ENCODE peak calls at places on chromosomes 2 and 18, in six cellular contexts. M is K562, I is HCT116, W is GM12878, J is SK-N-SH, H is HepG2. T is an unnamed sample.

GRCh38 chr2:162242586-162243304 is 500 bp downstream of the FAP start:
- DNase-seq in M (no peak), I (no peak), W (no peak), J (no peak), H (no peak), T (no peak)

GRCh38 chr2:19576411-19576810 is 218.0 kb upstream of the OSR1 start:
- DNase-seq in M (no peak), I (no peak), W (no peak), J (no peak), H (no peak), T (no peak)

GRCh38 chr2:207868855-207869596 is 99.3 kb upstream of the FZD5 start:
- DNase-seq in M (no peak), I (no peak), W (no peak), J (no peak), H (no peak), T (no peak)

GRCh38 chr18:55582325-55582724 is 5.7 kb downstream of the TCF4 start:
- DNase-seq in M (no peak), I (no peak), W (no peak), J (no peak), H (no peak), T (peak)

GRCh38 chr2:9430316-9431293 is 7.2 kb downstream of the CPSF3 start:
- DNase-seq in M (no peak), I (no peak), W (no peak), J (no peak), H (no peak), T (no peak)

GRCh38 chr2:71393216-71393615 is 60.1 kb upstream of the DYSF start:
- DNase-seq in M (no peak), I (no peak), W (no peak), J (no peak), H (no peak), T (no peak)

GRCh38 chr2:188085421-188085820 is 206.3 kb upstream of the GULP1 start:
- DNase-seq in M (no peak), I (no peak), W (no peak), J (no peak), H (no peak), T (no peak)

GRCh38 chr2:20599861-20600461 is 50.9 kb downstream of the HS1BP3 start:
- DNase-seq in M (no peak), I (no peak), W (no peak), J (no peak), H (no peak), T (no peak)

GRCh38 chr2:85251070-85251616 is 76.6 kb downstream of the TGOLN2 start:
- DNase-seq in M (no peak), I (no peak), W (no peak), J (no peak), H (no peak), T (no peak)

DNA sequence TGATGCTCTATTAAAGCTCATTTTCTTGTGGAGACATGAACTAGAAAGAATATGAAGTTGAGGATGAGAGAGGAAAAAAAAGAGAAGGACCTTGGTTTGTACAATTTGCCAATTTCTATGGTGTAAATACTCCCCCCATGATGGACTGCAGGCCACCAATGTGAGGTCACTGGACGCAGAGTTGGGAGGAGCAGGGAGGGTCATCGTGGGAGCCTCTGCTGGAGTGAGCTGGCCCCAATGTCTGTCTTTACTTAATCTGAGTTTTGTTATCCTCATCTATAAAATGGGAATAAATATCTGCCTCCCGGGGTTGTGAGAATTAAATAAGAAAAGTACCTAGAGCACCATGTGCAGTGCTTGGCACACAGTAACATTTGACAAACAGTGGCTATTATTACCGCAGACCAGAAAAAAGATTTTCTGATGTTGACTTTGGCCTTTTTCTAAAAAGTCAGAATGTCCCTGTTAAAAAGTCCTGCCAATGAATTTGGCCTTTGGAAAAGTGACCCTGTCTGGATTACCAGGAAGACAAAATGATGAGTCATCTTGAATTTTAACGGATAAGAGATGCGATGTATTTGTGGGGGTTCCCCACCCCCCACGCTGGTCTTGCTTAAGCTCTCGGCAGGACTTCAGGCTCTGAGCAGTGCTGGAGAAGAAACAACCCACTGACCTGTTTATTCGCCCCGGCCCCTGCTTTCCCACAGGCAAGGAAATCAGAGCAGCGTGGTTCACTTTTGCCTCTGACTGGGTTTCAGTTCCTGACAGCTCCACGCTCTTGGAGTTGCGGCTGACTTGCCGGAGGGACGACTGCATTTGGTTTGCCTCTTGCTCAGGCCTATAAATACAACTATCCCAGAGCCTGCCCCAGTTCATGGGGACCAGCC is 50.3 kb upstream of the FOSL2 start:
- DNase-seq in M (peak), I (no peak), W (no peak), J (no peak), H (peak), T (no peak)
- TF ChIP-seq YY1 in M (no peak), I (no peak), W (no peak), J (no peak), H (no peak), T (no peak)

GRCh38 chr2:122300758-122301157 is 545.3 kb downstream of the TSN start:
- DNase-seq in M (peak), I (no peak), W (no peak), J (no peak), H (no peak), T (no peak)
- TF ChIP-seq CTCF in M (peak), I (no peak), W (peak), J (no peak), H (peak), T (no peak)

GRCh38 chr2:22795467-22795866 is 589.5 kb upstream of the KLHL29 start:
- DNase-seq in M (no peak), I (no peak), W (no peak), J (no peak), H (no peak), T (no peak)
- TF ChIP-seq YY1 in M (no peak), I (no peak), W (no peak), J (no peak), H (no peak), T (no peak)

GRCh38 chr2:201779996-201780673 is 598 bp downstream of the ALS2 start:
- DNase-seq in M (peak), I (no peak), W (no peak), J (no peak), H (peak), T (no peak)
- TF ChIP-seq CTCF in M (no peak), I (no peak), W (no peak), J (no peak), H (no peak), T (no peak)

DNA sequence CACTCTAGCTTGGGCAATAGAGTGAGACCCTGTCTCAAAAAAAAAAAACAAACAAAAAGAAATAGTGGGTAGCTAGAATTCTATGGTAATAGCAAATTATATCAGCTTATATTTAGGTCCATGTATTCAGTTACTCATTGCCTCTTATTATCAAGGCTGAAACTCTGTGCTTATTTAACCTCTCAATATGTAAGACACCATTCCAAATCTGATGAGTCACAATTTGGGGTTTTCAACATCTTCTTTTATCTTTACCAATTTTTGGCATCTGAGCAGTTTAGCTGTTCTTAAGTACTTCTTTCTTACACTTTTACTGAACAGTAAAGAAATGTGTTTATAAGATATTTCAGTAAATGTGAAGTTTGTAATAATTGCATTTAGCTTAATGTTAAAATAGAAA is 69.3 kb downstream of the TTC27 start:
- DNase-seq in M (peak), I (no peak), W (no peak), J (no peak), H (no peak), T (no peak)
- TF ChIP-seq YY1 in M (no peak), I (no peak), W (no peak), J (no peak), H (no peak), T (no peak)

GRCh38 chr2:25570161-25570840 is 103.1 kb downstream of the DTNB start:
- DNase-seq in M (no peak), I (no peak), W (no peak), J (no peak), H (no peak), T (no peak)

GRCh38 chr2:25566094-25566493 is 107.3 kb downstream of the DTNB start:
- DNase-seq in M (no peak), I (no peak), W (no peak), J (no peak), H (no peak), T (no peak)

GRCh38 chr2:25572638-25573037 is 100.7 kb downstream of the DTNB start:
- DNase-seq in M (no peak), I (no peak), W (no peak), J (no peak), H (no peak), T (no peak)

GRCh38 chr2:25566694-25567093 is 106.7 kb downstream of the DTNB start:
- DNase-seq in M (no peak), I (no peak), W (peak), J (no peak), H (no peak), T (no peak)

DNA sequence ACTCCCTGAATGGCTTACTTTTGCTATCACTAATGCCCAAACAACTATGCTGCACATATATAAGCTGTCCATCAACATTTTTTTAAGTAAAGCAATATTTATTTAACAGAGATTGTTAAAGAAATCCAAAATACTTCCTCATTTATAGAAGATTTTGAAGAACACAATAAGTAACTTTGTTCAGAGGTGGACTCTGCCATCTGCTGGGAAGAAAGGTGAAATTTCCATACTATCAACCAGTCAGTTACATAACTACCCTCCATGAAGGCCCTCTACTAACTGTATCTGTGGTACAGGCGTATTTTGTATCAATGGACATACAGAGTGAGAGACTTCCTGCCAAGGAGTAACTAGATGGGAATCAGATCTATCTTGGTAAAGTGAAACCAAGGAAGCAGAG is 106.0 kb downstream of the DTNB start:
- DNase-seq in M (peak), I (peak), W (peak), J (peak), H (peak), T (no peak)
- TF ChIP-seq CTCF in M (peak), I (peak), W (peak), J (peak), H (peak), T (no peak)

DNA sequence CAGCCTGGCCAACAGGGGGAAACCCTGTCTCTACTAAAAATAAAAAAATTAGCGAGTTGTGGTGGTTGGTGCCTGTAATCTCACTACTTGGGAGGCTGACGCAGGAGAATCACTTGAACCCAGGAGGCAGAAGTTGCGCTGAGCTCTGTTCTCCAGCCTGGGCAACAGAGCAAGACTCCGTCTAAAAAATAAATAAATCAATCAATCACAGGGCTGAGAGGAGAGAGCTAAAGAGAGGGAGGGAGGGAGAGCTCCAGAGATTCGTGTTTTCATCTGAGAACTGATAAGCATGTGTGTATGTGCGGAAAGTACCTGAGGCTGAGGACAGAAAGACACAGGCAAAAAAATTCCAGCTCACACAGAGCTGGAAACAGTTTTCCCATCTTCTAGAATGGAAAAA is 37.2 kb upstream of the DYNC2LI1 start:
- DNase-seq in M (no peak), I (no peak), W (no peak), J (no peak), H (no peak), T (no peak)
- TF ChIP-seq YY1 in M (no peak), I (no peak), W (no peak), J (no peak), H (no peak), T (no peak)